ENCODE peak calls at places on chromosome 15, in six cellular contexts. One of them, this sample, is unnamed.

GRCh38 chr15:67833504-67834248 is 6.2 kb downstream of the RNU6-1 start:
- DNase-seq in mucosa of gallbladder: no peak
- DNase-seq in activated CD4-positive, alpha-beta T cell treated with anti-CD3 and anti-CD28 coated beads, Interleukin-2, amount 50 U/mL, for 48 hours: no peak
- DNase-seq in GM19239: no peak
- DNase-seq in Kasumi-1: peak; percentile 66
- DNase-seq in NB4: peak; percentile 84
- DNase-seq in this sample: no peak

GRCh38 chr15:76337739-76338554 is 1.4 kb downstream of the ISL2 start:
- DNase-seq in mucosa of gallbladder: no peak
- DNase-seq in activated CD4-positive, alpha-beta T cell treated with anti-CD3 and anti-CD28 coated beads, Interleukin-2, amount 50 U/mL, for 48 hours: no peak
- DNase-seq in GM19239: peak; percentile 16
- DNase-seq in Kasumi-1: no peak
- DNase-seq in NB4: peak; percentile 70
- DNase-seq in this sample: no peak

GRCh38 chr15:39682366-39682765 is 100.3 kb downstream of the FSIP1 start:
- DNase-seq in mucosa of gallbladder: no peak
- DNase-seq in activated CD4-positive, alpha-beta T cell treated with anti-CD3 and anti-CD28 coated beads, Interleukin-2, amount 50 U/mL, for 48 hours: no peak
- DNase-seq in GM19239: no peak
- DNase-seq in Kasumi-1: no peak
- DNase-seq in NB4: no peak
- DNase-seq in this sample: no peak

GRCh38 chr15:21260966-21261395 is 179.3 kb downstream of the POTEB3 start:
- DNase-seq in mucosa of gallbladder: no peak
- DNase-seq in activated CD4-positive, alpha-beta T cell treated with anti-CD3 and anti-CD28 coated beads, Interleukin-2, amount 50 U/mL, for 48 hours: no peak
- DNase-seq in GM19239: no peak
- DNase-seq in Kasumi-1: no peak
- DNase-seq in NB4: no peak
- DNase-seq in this sample: no peak

GRCh38 chr15:35107122-35107521 is 22.0 kb upstream of the NANOGP8 start:
- DNase-seq in mucosa of gallbladder: no peak
- DNase-seq in activated CD4-positive, alpha-beta T cell treated with anti-CD3 and anti-CD28 coated beads, Interleukin-2, amount 50 U/mL, for 48 hours: no peak
- DNase-seq in GM19239: no peak
- DNase-seq in Kasumi-1: no peak
- DNase-seq in NB4: no peak
- DNase-seq in this sample: no peak

GRCh38 chr15:74428970-74429783 is 4.6 kb downstream of the SEMA7A start:
- DNase-seq in mucosa of gallbladder: no peak
- DNase-seq in activated CD4-positive, alpha-beta T cell treated with anti-CD3 and anti-CD28 coated beads, Interleukin-2, amount 50 U/mL, for 48 hours: no peak
- DNase-seq in GM19239: no peak
- DNase-seq in Kasumi-1: peak; percentile 26
- DNase-seq in NB4: peak; percentile 46
- DNase-seq in this sample: no peak

GRCh38 chr15:74399511-74400312 is 32.3 kb upstream of the CYP11A1 start:
- DNase-seq in mucosa of gallbladder: no peak
- DNase-seq in activated CD4-positive, alpha-beta T cell treated with anti-CD3 and anti-CD28 coated beads, Interleukin-2, amount 50 U/mL, for 48 hours: peak; percentile 62
- DNase-seq in GM19239: no peak
- DNase-seq in Kasumi-1: peak; percentile 16
- DNase-seq in NB4: peak; percentile 94
- DNase-seq in this sample: peak; percentile 67

GRCh38 chr15:85412956-85413854 is 32.8 kb downstream of the AKAP13 start:
- DNase-seq in mucosa of gallbladder: peak; percentile 65
- DNase-seq in activated CD4-positive, alpha-beta T cell treated with anti-CD3 and anti-CD28 coated beads, Interleukin-2, amount 50 U/mL, for 48 hours: peak; percentile 71
- DNase-seq in GM19239: peak; percentile 67
- DNase-seq in Kasumi-1: peak; percentile 83
- DNase-seq in NB4: peak; percentile 90
- DNase-seq in this sample: peak; percentile 81

GRCh38 chr15:87567399-87567798 is 689.1 kb downstream of the NTRK3 start:
- DNase-seq in mucosa of gallbladder: no peak
- DNase-seq in activated CD4-positive, alpha-beta T cell treated with anti-CD3 and anti-CD28 coated beads, Interleukin-2, amount 50 U/mL, for 48 hours: no peak
- DNase-seq in GM19239: no peak
- DNase-seq in Kasumi-1: no peak
- DNase-seq in NB4: no peak
- DNase-seq in this sample: no peak

GRCh38 chr15:57327985-57328471 is 48.3 kb upstream of the CGNL1 start:
- DNase-seq in mucosa of gallbladder: no peak
- DNase-seq in activated CD4-positive, alpha-beta T cell treated with anti-CD3 and anti-CD28 coated beads, Interleukin-2, amount 50 U/mL, for 48 hours: no peak
- DNase-seq in GM19239: no peak
- DNase-seq in Kasumi-1: no peak
- DNase-seq in NB4: no peak
- DNase-seq in this sample: no peak

GRCh38 chr15:64699767-64700388 is 75.5 kb downstream of the RBPMS2 start:
- DNase-seq in mucosa of gallbladder: no peak
- DNase-seq in activated CD4-positive, alpha-beta T cell treated with anti-CD3 and anti-CD28 coated beads, Interleukin-2, amount 50 U/mL, for 48 hours: no peak
- DNase-seq in GM19239: no peak
- DNase-seq in Kasumi-1: no peak
- DNase-seq in NB4: no peak
- DNase-seq in this sample: no peak

GRCh38 chr15:69161878-69162213 is 1.4 kb downstream of the GLCE start:
- DNase-seq in mucosa of gallbladder: no peak
- DNase-seq in activated CD4-positive, alpha-beta T cell treated with anti-CD3 and anti-CD28 coated beads, Interleukin-2, amount 50 U/mL, for 48 hours: no peak
- DNase-seq in GM19239: no peak
- DNase-seq in Kasumi-1: no peak
- DNase-seq in NB4: no peak
- DNase-seq in this sample: no peak

GRCh38 chr15:43954181-43954621 is 127.4 kb downstream of the WDR76 start:
- DNase-seq in mucosa of gallbladder: no peak
- DNase-seq in activated CD4-positive, alpha-beta T cell treated with anti-CD3 and anti-CD28 coated beads, Interleukin-2, amount 50 U/mL, for 48 hours: no peak
- DNase-seq in GM19239: no peak
- DNase-seq in Kasumi-1: no peak
- DNase-seq in NB4: no peak
- DNase-seq in this sample: peak; percentile 28

GRCh38 chr15:36960947-36961227 is 139.5 kb downstream of the MEIS2 start:
- DNase-seq in mucosa of gallbladder: no peak
- DNase-seq in activated CD4-positive, alpha-beta T cell treated with anti-CD3 and anti-CD28 coated beads, Interleukin-2, amount 50 U/mL, for 48 hours: no peak
- DNase-seq in GM19239: no peak
- DNase-seq in Kasumi-1: no peak
- DNase-seq in NB4: no peak
- DNase-seq in this sample: no peak

GRCh38 chr15:72112111-72112510 is 5.8 kb downstream of the MYO9A start:
- DNase-seq in mucosa of gallbladder: no peak
- DNase-seq in activated CD4-positive, alpha-beta T cell treated with anti-CD3 and anti-CD28 coated beads, Interleukin-2, amount 50 U/mL, for 48 hours: no peak
- DNase-seq in GM19239: no peak
- DNase-seq in Kasumi-1: no peak
- DNase-seq in NB4: no peak
- DNase-seq in this sample: no peak

GRCh38 chr15:74955796-74956647 is 550 bp downstream of the RPP25 start:
- DNase-seq in mucosa of gallbladder: peak; percentile 86
- DNase-seq in activated CD4-positive, alpha-beta T cell treated with anti-CD3 and anti-CD28 coated beads, Interleukin-2, amount 50 U/mL, for 48 hours: peak; percentile 75
- DNase-seq in GM19239: peak; percentile 53
- DNase-seq in Kasumi-1: peak; percentile 37
- DNase-seq in NB4: peak; percentile 40
- DNase-seq in this sample: peak; percentile 74

GRCh38 chr15:67578020-67578600 is 35.6 kb downstream of the MAP2K5 start:
- DNase-seq in mucosa of gallbladder: no peak
- DNase-seq in activated CD4-positive, alpha-beta T cell treated with anti-CD3 and anti-CD28 coated beads, Interleukin-2, amount 50 U/mL, for 48 hours: no peak
- DNase-seq in GM19239: no peak
- DNase-seq in Kasumi-1: no peak
- DNase-seq in NB4: no peak
- DNase-seq in this sample: no peak

GRCh38 chr15:63940956-63941620 is 105.2 kb downstream of the DAPK2 start:
- DNase-seq in mucosa of gallbladder: no peak
- DNase-seq in activated CD4-positive, alpha-beta T cell treated with anti-CD3 and anti-CD28 coated beads, Interleukin-2, amount 50 U/mL, for 48 hours: no peak
- DNase-seq in GM19239: no peak
- DNase-seq in Kasumi-1: no peak
- DNase-seq in NB4: no peak
- DNase-seq in this sample: no peak

GRCh38 chr15:46815765-46816164 is 901.5 kb upstream of the SEMA6D start:
- DNase-seq in mucosa of gallbladder: peak; percentile 14
- DNase-seq in activated CD4-positive, alpha-beta T cell treated with anti-CD3 and anti-CD28 coated beads, Interleukin-2, amount 50 U/mL, for 48 hours: no peak
- DNase-seq in GM19239: no peak
- DNase-seq in Kasumi-1: no peak
- DNase-seq in NB4: no peak
- DNase-seq in this sample: no peak

GRCh38 chr15:77030928-77031375 is 36.0 kb downstream of the PSTPIP1 start:
- DNase-seq in mucosa of gallbladder: peak; percentile 8
- DNase-seq in activated CD4-positive, alpha-beta T cell treated with anti-CD3 and anti-CD28 coated beads, Interleukin-2, amount 50 U/mL, for 48 hours: peak; percentile 0
- DNase-seq in GM19239: no peak
- DNase-seq in Kasumi-1: no peak
- DNase-seq in NB4: no peak
- DNase-seq in this sample: no peak

GRCh38 chr15:57251308-57251707 is 125.0 kb upstream of the CGNL1 start:
- DNase-seq in mucosa of gallbladder: no peak
- DNase-seq in activated CD4-positive, alpha-beta T cell treated with anti-CD3 and anti-CD28 coated beads, Interleukin-2, amount 50 U/mL, for 48 hours: no peak
- DNase-seq in GM19239: no peak
- DNase-seq in Kasumi-1: no peak
- DNase-seq in NB4: no peak
- DNase-seq in this sample: no peak

GRCh38 chr15:48230498-48230897 is 24.4 kb downstream of the SLC12A1 start:
- DNase-seq in mucosa of gallbladder: no peak
- DNase-seq in activated CD4-positive, alpha-beta T cell treated with anti-CD3 and anti-CD28 coated beads, Interleukin-2, amount 50 U/mL, for 48 hours: no peak
- DNase-seq in GM19239: no peak
- DNase-seq in Kasumi-1: no peak
- DNase-seq in NB4: no peak
- DNase-seq in this sample: no peak

GRCh38 chr15:23857028-23857641 is 170.0 kb upstream of the NDN start:
- DNase-seq in mucosa of gallbladder: peak; percentile 33
- DNase-seq in activated CD4-positive, alpha-beta T cell treated with anti-CD3 and anti-CD28 coated beads, Interleukin-2, amount 50 U/mL, for 48 hours: no peak
- DNase-seq in GM19239: no peak
- DNase-seq in Kasumi-1: peak; percentile 12
- DNase-seq in NB4: peak; percentile 53
- DNase-seq in this sample: no peak

GRCh38 chr15:63979227-63979793 is 67.0 kb downstream of the DAPK2 start:
- DNase-seq in mucosa of gallbladder: no peak
- DNase-seq in activated CD4-positive, alpha-beta T cell treated with anti-CD3 and anti-CD28 coated beads, Interleukin-2, amount 50 U/mL, for 48 hours: no peak
- DNase-seq in GM19239: no peak
- DNase-seq in Kasumi-1: no peak
- DNase-seq in NB4: no peak
- DNase-seq in this sample: no peak

GRCh38 chr15:48153526-48153925 is 24.6 kb downstream of the MYEF2 start:
- DNase-seq in mucosa of gallbladder: no peak
- DNase-seq in activated CD4-positive, alpha-beta T cell treated with anti-CD3 and anti-CD28 coated beads, Interleukin-2, amount 50 U/mL, for 48 hours: no peak
- DNase-seq in GM19239: no peak
- DNase-seq in Kasumi-1: no peak
- DNase-seq in NB4: no peak
- DNase-seq in this sample: no peak

GRCh38 chr15:80058851-80059785 is at the start of gene ZFAND6:
- DNase-seq in mucosa of gallbladder: peak; percentile 96
- DNase-seq in activated CD4-positive, alpha-beta T cell treated with anti-CD3 and anti-CD28 coated beads, Interleukin-2, amount 50 U/mL, for 48 hours: peak; percentile 96
- DNase-seq in GM19239: peak; percentile 76
- DNase-seq in Kasumi-1: peak; percentile 92
- DNase-seq in NB4: peak; percentile 97
- DNase-seq in this sample: peak; percentile 96

GRCh38 chr15:43094416-43095039 is 11.3 kb downstream of the UBR1 start:
- DNase-seq in mucosa of gallbladder: no peak
- DNase-seq in activated CD4-positive, alpha-beta T cell treated with anti-CD3 and anti-CD28 coated beads, Interleukin-2, amount 50 U/mL, for 48 hours: no peak
- DNase-seq in GM19239: no peak
- DNase-seq in Kasumi-1: no peak
- DNase-seq in NB4: no peak
- DNase-seq in this sample: no peak

GRCh38 chr15:52803543-52804306 is 13.6 kb upstream of the ONECUT1 start:
- DNase-seq in mucosa of gallbladder: peak; percentile 23
- DNase-seq in activated CD4-positive, alpha-beta T cell treated with anti-CD3 and anti-CD28 coated beads, Interleukin-2, amount 50 U/mL, for 48 hours: no peak
- DNase-seq in GM19239: no peak
- DNase-seq in Kasumi-1: no peak
- DNase-seq in NB4: no peak
- DNase-seq in this sample: no peak

GRCh38 chr15:31296304-31297220 is 30.1 kb upstream of the KLF13 start:
- DNase-seq in mucosa of gallbladder: peak; percentile 87
- DNase-seq in activated CD4-positive, alpha-beta T cell treated with anti-CD3 and anti-CD28 coated beads, Interleukin-2, amount 50 U/mL, for 48 hours: no peak
- DNase-seq in GM19239: no peak
- DNase-seq in Kasumi-1: no peak
- DNase-seq in NB4: no peak
- DNase-seq in this sample: no peak

GRCh38 chr15:92937880-92938279 is 37.8 kb downstream of the CHD2 start:
- DNase-seq in mucosa of gallbladder: no peak
- DNase-seq in activated CD4-positive, alpha-beta T cell treated with anti-CD3 and anti-CD28 coated beads, Interleukin-2, amount 50 U/mL, for 48 hours: no peak
- DNase-seq in GM19239: no peak
- DNase-seq in Kasumi-1: no peak
- DNase-seq in NB4: no peak
- DNase-seq in this sample: no peak

GRCh38 chr15:95247068-95247984 is 1016.0 kb downstream of the MCTP2 start:
- DNase-seq in mucosa of gallbladder: peak; percentile 37
- DNase-seq in activated CD4-positive, alpha-beta T cell treated with anti-CD3 and anti-CD28 coated beads, Interleukin-2, amount 50 U/mL, for 48 hours: no peak
- DNase-seq in GM19239: no peak
- DNase-seq in Kasumi-1: no peak
- DNase-seq in NB4: no peak
- DNase-seq in this sample: no peak

GRCh38 chr15:91289324-91289723 is 189.3 kb downstream of the SV2B start:
- DNase-seq in mucosa of gallbladder: no peak
- DNase-seq in activated CD4-positive, alpha-beta T cell treated with anti-CD3 and anti-CD28 coated beads, Interleukin-2, amount 50 U/mL, for 48 hours: no peak
- DNase-seq in GM19239: no peak
- DNase-seq in Kasumi-1: peak; percentile 84
- DNase-seq in NB4: peak; percentile 72
- DNase-seq in this sample: no peak

GRCh38 chr15:73375755-73376305 is 7.1 kb upstream of the HCN4 start:
- DNase-seq in mucosa of gallbladder: no peak
- DNase-seq in activated CD4-positive, alpha-beta T cell treated with anti-CD3 and anti-CD28 coated beads, Interleukin-2, amount 50 U/mL, for 48 hours: no peak
- DNase-seq in GM19239: no peak
- DNase-seq in Kasumi-1: no peak
- DNase-seq in NB4: no peak
- DNase-seq in this sample: no peak

GRCh38 chr15:42338500-42338899 is 20.8 kb upstream of the CAPN3 start:
- DNase-seq in mucosa of gallbladder: no peak
- DNase-seq in activated CD4-positive, alpha-beta T cell treated with anti-CD3 and anti-CD28 coated beads, Interleukin-2, amount 50 U/mL, for 48 hours: no peak
- DNase-seq in GM19239: no peak
- DNase-seq in Kasumi-1: no peak
- DNase-seq in NB4: no peak
- DNase-seq in this sample: no peak

GRCh38 chr15:90681480-90681879 is 35.7 kb upstream of the BLM start:
- DNase-seq in mucosa of gallbladder: no peak
- DNase-seq in activated CD4-positive, alpha-beta T cell treated with anti-CD3 and anti-CD28 coated beads, Interleukin-2, amount 50 U/mL, for 48 hours: no peak
- DNase-seq in GM19239: no peak
- DNase-seq in Kasumi-1: no peak
- DNase-seq in NB4: no peak
- DNase-seq in this sample: no peak

This sample was measured in T-helper 2 cell treated with Interferon-gamma antibody and Interleukin-4, amounts not matched to agents 5 μg/mL and 100 μg/mL, for 36 hours.